ENCODE peak calls at places on chromosome 22, in nine cellular contexts. N is MM.1S, Z is GM23248, T is HCT116, G is GM23338, B is SK-N-SH, M is PC-3, J is Karpas-422, H is PC-9. F is an unnamed sample. For H3K9me2, the result is how much of the 10 kb centered on the place peaks cover.

GRCh38 chr22:47207846-47208554 is 445.6 kb downstream of the TBC1D22A start:
- DNase-seq in N (peak), Z (no peak), T (no peak), G (no peak), B (no peak), M (no peak), J (no peak), H (no peak), F (no peak)

GRCh38 chr22:23014250-23014649 is 56.1 kb upstream of the GNAZ start:
- DNase-seq in N (no peak), Z (no peak), T (no peak), G (no peak), B (no peak), M (no peak), J (no peak), H (no peak), F (no peak)

GRCh38 chr22:47331750-47332149 is 569.3 kb downstream of the TBC1D22A start:
- DNase-seq in N (no peak), Z (no peak), T (no peak), G (no peak), B (no peak), M (no peak), J (no peak), H (no peak), F (no peak)

GRCh38 chr22:28154856-28155255 is 235.8 kb upstream of the PITPNB start:
- DNase-seq in N (no peak), Z (peak), T (no peak), G (no peak), B (no peak), M (no peak), J (no peak), H (no peak), F (no peak)

GRCh38 chr22:28009272-28009827 is 90.3 kb upstream of the PITPNB start:
- DNase-seq in N (peak), Z (peak), T (peak), G (peak), B (peak), M (peak), J (peak), H (peak), F (peak)

GRCh38 chr22:30857103-30857502 is 111.5 kb downstream of the MORC2 start:
- DNase-seq in N (no peak), Z (no peak), T (no peak), G (no peak), B (no peak), M (no peak), J (no peak), H (no peak), F (peak)

GRCh38 chr22:22422629-22423112 is 85.9 kb downstream of the ZNF280B start:
- DNase-seq in N (peak), Z (peak), T (peak), G (peak), B (peak), M (peak), J (peak), H (no peak), F (peak)

GRCh38 chr22:27952091-27952490 is 33.0 kb upstream of the PITPNB start:
- DNase-seq in N (no peak), Z (peak), T (no peak), G (no peak), B (no peak), M (peak), J (no peak), H (no peak), F (no peak)

GRCh38 chr22:48838846-48839730 is 988.6 kb downstream of the BRD1 start:
- DNase-seq in N (peak), Z (no peak), T (no peak), G (no peak), B (no peak), M (no peak), J (peak), H (no peak), F (no peak)

GRCh38 chr22:46139895-46140350 is 10.4 kb upstream of the PPARA start:
- DNase-seq in N (no peak), Z (no peak), T (no peak), G (no peak), B (no peak), M (no peak), J (no peak), H (no peak), F (no peak)

GRCh38 chr22:35329114-35329847 is 29.6 kb downstream of the TOM1 start:
- DNase-seq in N (no peak), Z (no peak), T (no peak), G (no peak), B (no peak), M (peak), J (no peak), H (no peak), F (no peak)

GRCh38 chr22:20867179-20868099 is 8.6 kb downstream of the SNAP29 start:
- DNase-seq in N (peak), Z (peak), T (no peak), G (no peak), B (peak), M (no peak), J (no peak), H (no peak), F (peak)

GRCh38 chr22:39236321-39237275 is 8.2 kb downstream of the PDGFB start:
- DNase-seq in N (peak), Z (no peak), T (no peak), G (no peak), B (no peak), M (no peak), J (peak), H (no peak), F (no peak)

GRCh38 chr22:30893434-30894370 is 74.9 kb downstream of the MORC2 start:
- DNase-seq in N (no peak), Z (no peak), T (no peak), G (no peak), B (no peak), M (no peak), J (no peak), H (no peak), F (peak)

GRCh38 chr22:30247561-30247960 is 1.0 kb upstream of the LIF start:
- DNase-seq in N (no peak), Z (no peak), T (no peak), G (no peak), B (no peak), M (no peak), J (no peak), H (no peak), F (no peak)

GRCh38 chr22:39814899-39815298 is 78.7 kb downstream of the ENTHD1 start:
- DNase-seq in N (no peak), Z (peak), T (no peak), G (no peak), B (no peak), M (peak), J (no peak), H (peak), F (no peak)

GRCh38 chr22:43968614-43969013 is 13.4 kb downstream of the SAMM50 start:
- DNase-seq in N (no peak), Z (no peak), T (no peak), G (no peak), B (no peak), M (no peak), J (no peak), H (peak), F (no peak)

GRCh38 chr22:46219650-46220049 is 30.4 kb downstream of the CDPF1 start:
- DNase-seq in N (peak), Z (no peak), T (no peak), G (no peak), B (no peak), M (no peak), J (no peak), H (no peak), F (no peak)

GRCh38 chr22:44025171-44026065 is 1.3 kb downstream of the PARVB start:
- DNase-seq in N (peak), Z (peak), T (no peak), G (peak), B (no peak), M (no peak), J (peak), H (no peak), F (no peak)

GRCh38 chr22:41009222-41009948 is 58.2 kb downstream of the RBX1 start:
- DNase-seq in N (no peak), Z (peak), T (no peak), G (no peak), B (no peak), M (peak), J (no peak), H (peak), F (no peak)

GRCh38 chr22:49906071-49906798 is 12.0 kb downstream of the ALG12 start:
- DNase-seq in N (no peak), Z (no peak), T (no peak), G (no peak), B (no peak), M (no peak), J (no peak), H (no peak), F (no peak)

GRCh38 chr22:42548597-42549328 is 5.0 kb upstream of the SERHL2 start:
- DNase-seq in N (no peak), Z (no peak), T (no peak), G (peak), B (no peak), M (no peak), J (no peak), H (peak), F (no peak)

GRCh38 chr22:37604875-37605274 is 3.8 kb upstream of the GGA1 start:
- DNase-seq in N (no peak), Z (no peak), T (no peak), G (no peak), B (no peak), M (no peak), J (no peak), H (peak), F (no peak)

GRCh38 chr22:20959578-20960461 is 7.2 kb upstream of the AIFM3 start:
- DNase-seq in N (no peak), Z (no peak), T (no peak), G (no peak), B (no peak), M (no peak), J (no peak), H (no peak), F (no peak)

GRCh38 chr22:44663256-44663999 is 38.6 kb upstream of the PRR5 start:
- DNase-seq in N (no peak), Z (no peak), T (no peak), G (no peak), B (peak), M (no peak), J (no peak), H (no peak), F (no peak)

GRCh38 chr22:35599364-35599763 is 17.8 kb downstream of the MB start:
- DNase-seq in N (no peak), Z (no peak), T (no peak), G (no peak), B (no peak), M (no peak), J (no peak), H (no peak), F (no peak)

GRCh38 chr22:22838148-22838786 is 49.3 kb upstream of the IGLL5 start:
- DNase-seq in N (no peak), Z (no peak), T (no peak), G (no peak), B (no peak), M (no peak), J (no peak), H (no peak), F (no peak)

GRCh38 chr22:46484156-46484860 is 53.1 kb downstream of the CELSR1 start:
- DNase-seq in N (no peak), Z (no peak), T (no peak), G (no peak), B (peak), M (no peak), J (no peak), H (no peak), F (peak)

GRCh38 chr22:25451480-25452114 is 112.9 kb upstream of the GRK3 start:
- DNase-seq in N (no peak), Z (peak), T (no peak), G (no peak), B (no peak), M (no peak), J (no peak), H (no peak), F (no peak)

GRCh38 chr22:37684803-37685615 is 1.1 kb upstream of the NOL12 start:
- DNase-seq in N (peak), Z (no peak), T (no peak), G (no peak), B (no peak), M (no peak), J (peak), H (peak), F (no peak)

GRCh38 chr22:33472462-33473344 is 414.5 kb upstream of the SYN3 start:
- DNase-seq in N (peak), Z (no peak), T (no peak), G (no peak), B (no peak), M (no peak), J (no peak), H (no peak), F (no peak)

GRCh38 chr22:33474587-33474986 is 416.4 kb upstream of the SYN3 start:
- DNase-seq in N (no peak), Z (no peak), T (no peak), G (no peak), B (no peak), M (no peak), J (no peak), H (no peak), F (no peak)

GRCh38 chr22:33476716-33477115 is 418.5 kb upstream of the SYN3 start:
- DNase-seq in N (no peak), Z (peak), T (no peak), G (no peak), B (no peak), M (peak), J (no peak), H (peak), F (peak)

GRCh38 chr22:33477131-33478111 is 419.2 kb upstream of the SYN3 start:
- DNase-seq in N (no peak), Z (no peak), T (no peak), G (no peak), B (no peak), M (no peak), J (no peak), H (no peak), F (no peak)

GRCh38 chr22:33476206-33476605 is 418.0 kb upstream of the SYN3 start:
- DNase-seq in N (no peak), Z (no peak), T (no peak), G (peak), B (no peak), M (peak), J (no peak), H (no peak), F (peak)
- H3K9me2 ChIP-seq in N (under half), Z (under half), T (under half), G (under half), B (under half), M (under half), J (under half), H (under half), F (under half)

GRCh38 chr22:17074648-17075002 is 10.2 kb upstream of the IL17RA start:
- DNase-seq in N (no peak), Z (peak), T (no peak), G (no peak), B (no peak), M (no peak), J (no peak), H (no peak), F (no peak)

GRCh38 chr22:17079572-17079971 is 5.2 kb upstream of the IL17RA start:
- DNase-seq in N (no peak), Z (peak), T (no peak), G (no peak), B (no peak), M (no peak), J (no peak), H (no peak), F (no peak)

GRCh38 chr22:17083255-17083654 is 1.5 kb upstream of the IL17RA start:
- DNase-seq in N (no peak), Z (no peak), T (no peak), G (no peak), B (no peak), M (no peak), J (no peak), H (no peak), F (no peak)

GRCh38 chr22:17072877-17073276 is 11.9 kb upstream of the IL17RA start:
- DNase-seq in N (no peak), Z (no peak), T (no peak), G (no peak), B (no peak), M (no peak), J (no peak), H (no peak), F (no peak)

DNA sequence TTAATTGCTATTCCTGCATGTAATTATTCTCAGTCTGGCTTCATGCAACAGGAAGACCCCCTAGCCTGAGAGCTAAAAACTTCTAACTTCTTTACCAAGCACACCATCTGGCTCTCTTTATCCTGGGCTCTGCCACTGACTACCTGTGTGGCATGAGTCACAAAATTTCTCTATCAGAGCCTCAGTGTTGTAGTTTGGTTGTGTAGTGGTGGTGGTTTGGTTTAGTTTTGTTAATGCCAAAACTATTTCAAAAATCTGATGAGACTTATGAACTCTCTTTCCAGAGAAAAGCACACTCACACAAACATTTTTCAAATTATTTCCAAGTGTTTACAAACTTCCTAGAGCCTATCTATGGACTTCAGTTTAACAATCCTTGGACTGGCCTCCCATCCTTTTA is 7.5 kb upstream of the IL17RA start:
- DNase-seq in N (no peak), Z (peak), T (no peak), G (no peak), B (no peak), M (peak), J (no peak), H (no peak), F (no peak)
- H3K9me2 ChIP-seq in N (under half), Z (under half), T (under half), G (under half), B (under half), M (under half), J (under half), H (under half), F (under half)

GRCh38 chr22:24021304-24021703 is 10.2 kb downstream of the CABIN1 start:
- DNase-seq in N (no peak), Z (no peak), T (no peak), G (no peak), B (no peak), M (no peak), J (peak), H (no peak), F (no peak)

GRCh38 chr22:24026056-24026455 is 15.0 kb downstream of the CABIN1 start:
- DNase-seq in N (no peak), Z (no peak), T (no peak), G (no peak), B (no peak), M (no peak), J (no peak), H (no peak), F (no peak)

GRCh38 chr22:24024354-24024753 is 13.2 kb downstream of the CABIN1 start:
- DNase-seq in N (no peak), Z (no peak), T (no peak), G (no peak), B (no peak), M (no peak), J (no peak), H (no peak), F (no peak)

GRCh38 chr22:24025475-24025874 is 14.4 kb downstream of the CABIN1 start:
- DNase-seq in N (no peak), Z (no peak), T (no peak), G (no peak), B (no peak), M (no peak), J (no peak), H (no peak), F (no peak)

GRCh38 chr22:24023204-24023789 is 12.2 kb downstream of the CABIN1 start:
- DNase-seq in N (no peak), Z (no peak), T (no peak), G (no peak), B (no peak), M (peak), J (no peak), H (no peak), F (no peak)
- H3K9me2 ChIP-seq in N (under half), Z (under half), T (under half), G (under half), B (under half), M (under half), J (under half), H (under half), F (under half)

GRCh38 chr22:19567383-19568009 is 43.3 kb upstream of the CLDN5 start:
- DNase-seq in N (no peak), Z (no peak), T (no peak), G (no peak), B (no peak), M (no peak), J (no peak), H (no peak), F (no peak)
- H3K9me2 ChIP-seq in N (under half), Z (under half), T (under half), G (under half), B (under half), M (under half), J (under half), H (under half), F (under half)